ENCODE peak calls at places on chromosomes 5 and 9, in five cellular contexts. Z, C, L, V and Q are unnamed samples.

GRCh38 chr9:113620377-113621161 is 157.0 kb downstream of the RGS3 start:
- DNase-seq in Z (no peak), C (peak; percentile 75), L (peak; percentile 93), V (peak; percentile 22), Q (peak; percentile 85)

GRCh38 chr9:69193685-69194032 is 19.6 kb downstream of the TJP2 start:
- DNase-seq in Z (no peak), C (no peak), L (no peak), V (peak; percentile 27), Q (no peak)

GRCh38 chr5:162248107-162248713 is 180.6 kb downstream of the GABRG2 start:
- DNase-seq in Z (no peak), C (no peak), L (no peak), V (peak; percentile 1), Q (no peak)

GRCh38 chr9:119370816-119371215 is 1.6 kb upstream of the BRINP1 start:
- DNase-seq in Z (peak; percentile 9), C (no peak), L (peak; percentile 1), V (no peak), Q (no peak)

GRCh38 chr9:107644774-107645463 is 155.3 kb upstream of the KLF4 start:
- DNase-seq in Z (no peak), C (no peak), L (no peak), V (no peak), Q (peak; percentile 42)

GRCh38 chr9:35277171-35277520 is 115.3 kb downstream of the UNC13B start:
- DNase-seq in Z (no peak), C (no peak), L (no peak), V (no peak), Q (no peak)

GRCh38 chr5:59126665-59127354 is 543.9 kb downstream of the RAB3C start:
- DNase-seq in Z (no peak), C (no peak), L (peak; percentile 55), V (peak; percentile 48), Q (peak; percentile 17)

GRCh38 chr9:18531127-18531526 is 57.2 kb downstream of the ADAMTSL1 start:
- DNase-seq in Z (no peak), C (no peak), L (peak; percentile 15), V (no peak), Q (no peak)

GRCh38 chr9:136829412-136829811 is 12.9 kb upstream of the AJM1 start:
- DNase-seq in Z (no peak), C (no peak), L (no peak), V (no peak), Q (no peak)

GRCh38 chr5:74034738-74035137 is 408.7 kb downstream of the ARHGEF28 start:
- DNase-seq in Z (no peak), C (no peak), L (peak; percentile 88), V (no peak), Q (no peak)

GRCh38 chr5:133357758-133358157 is 254.6 kb downstream of the FSTL4 start:
- DNase-seq in Z (no peak), C (no peak), L (no peak), V (no peak), Q (no peak)

GRCh38 chr5:35319231-35320002 is 89.1 kb upstream of the PRLR start:
- DNase-seq in Z (peak; percentile 90), C (no peak), L (peak; percentile 2), V (no peak), Q (peak; percentile 36)

GRCh38 chr9:134712243-134712642 is 70.6 kb downstream of the COL5A1 start:
- DNase-seq in Z (no peak), C (no peak), L (no peak), V (no peak), Q (no peak)

GRCh38 chr9:88593537-88594185 is 58.7 kb downstream of the NXNL2 start:
- DNase-seq in Z (peak; percentile 55), C (no peak), L (peak; percentile 74), V (no peak), Q (peak; percentile 64)

GRCh38 chr5:107576736-107577440 is 93.8 kb downstream of the EFNA5 start:
- DNase-seq in Z (no peak), C (no peak), L (no peak), V (no peak), Q (no peak)

GRCh38 chr9:135009051-135009560 is 78.4 kb upstream of the OLFM1 start:
- DNase-seq in Z (no peak), C (no peak), L (no peak), V (no peak), Q (no peak)

GRCh38 chr9:116998305-116998704 is 311.2 kb downstream of the TRIM32 start:
- DNase-seq in Z (no peak), C (no peak), L (peak; percentile 37), V (no peak), Q (no peak)

GRCh38 chr5:171709930-171710329 is 75.7 kb upstream of the SMIM23 start:
- DNase-seq in Z (no peak), C (no peak), L (no peak), V (no peak), Q (no peak)

GRCh38 chr5:93158841-93159240 is 422.2 kb downstream of the NR2F1-AS1 start:
- DNase-seq in Z (no peak), C (peak; percentile 44), L (no peak), V (no peak), Q (no peak)

GRCh38 chr9:98834386-98834785 is 26.9 kb downstream of the GALNT12 start:
- DNase-seq in Z (no peak), C (no peak), L (no peak), V (no peak), Q (no peak)

GRCh38 chr9:109381011-109381729 is 60.3 kb upstream of the EPB41L4B start:
- DNase-seq in Z (no peak), C (no peak), L (peak; percentile 37), V (no peak), Q (no peak)

GRCh38 chr5:99900302-99900811 is 634.8 kb upstream of the FAM174A start:
- DNase-seq in Z (no peak), C (no peak), L (no peak), V (peak; percentile 5), Q (no peak)